ENCODE peak calls at places on chromosomes 2 and 18, in four cellular contexts. R is kidney, Q is A549, X is heart left ventricle. H is an unnamed sample. For H3K9me3, the result is how much of the 10 kb centered on the place peaks cover.

GRCh38 chr2:109376796-109377495 is 236.8 kb downstream of the SEPTIN10 start:
- DNase-seq in R (peak), X (no peak), Q (no peak), H (no peak)

GRCh38 chr18:63882333-63883141 is 5.0 kb upstream of the SERPINB2 start:
- DNase-seq in X (peak), R (no peak), Q (no peak), H (peak)

GRCh38 chr2:176999331-176999730 is 213.3 kb upstream of the HNRNPA3 start:
- DNase-seq in Q (no peak), R (no peak), X (no peak), H (no peak)

GRCh38 chr2:9268310-9269081 is 61.9 kb downstream of the ASAP2 start:
- DNase-seq in Q (no peak), X (no peak), R (no peak), H (no peak)

GRCh38 chr2:127622561-127623387 is 23.2 kb upstream of the GPR17 start:
- DNase-seq in Q (no peak), R (no peak), X (peak), H (no peak)

GRCh38 chr2:132915812-132916211 is 245.8 kb upstream of the LYPD1 start:
- DNase-seq in X (no peak), R (no peak), Q (no peak), H (no peak)

GRCh38 chr2:142687509-142687908 is 190.0 kb upstream of the KYNU start:
- DNase-seq in Q (no peak), R (no peak), X (no peak), H (no peak)

GRCh38 chr2:158464426-158465281 is 7.9 kb downstream of the PKP4 start:
- DNase-seq in Q (peak), R (no peak), X (no peak), H (no peak)

GRCh38 chr2:3547915-3548314 is 10.2 kb downstream of the RNASEH1 start:
- DNase-seq in X (no peak), Q (no peak), R (no peak), H (no peak)

GRCh38 chr18:77042583-77042982 is 90.0 kb downstream of the MBP start:
- DNase-seq in X (no peak), R (no peak), Q (no peak), H (no peak)

GRCh38 chr2:238247002-238247822 is 7.4 kb upstream of the HES6 start:
- DNase-seq in X (no peak), R (no peak), Q (no peak), H (no peak)

GRCh38 chr2:74293191-74294065 is 49.8 kb downstream of the SLC4A5 start:
- DNase-seq in X (no peak), Q (no peak), R (no peak), H (no peak)

GRCh38 chr2:9821805-9822445 is 21.3 kb upstream of the TAF1B start:
- DNase-seq in X (no peak), Q (no peak), R (no peak), H (no peak)

GRCh38 chr2:150023044-150023443 is 435.5 kb upstream of the MMADHC start:
- DNase-seq in X (no peak), R (no peak), Q (no peak), H (no peak)

GRCh38 chr2:185782223-185782769 is 43.7 kb downstream of the FSIP2 start:
- DNase-seq in Q (no peak), R (no peak), X (no peak), H (no peak)

GRCh38 chr2:130764821-130765115 is 9.4 kb downstream of the AMER3 start:
- DNase-seq in X (no peak), R (no peak), Q (no peak), H (no peak)

GRCh38 chr2:128469203-128469602 is 150.5 kb upstream of the HS6ST1 start:
- DNase-seq in R (no peak), Q (no peak), X (no peak), H (no peak)

GRCh38 chr2:68925298-68925885 is 27.3 kb downstream of the GKN2 start:
- DNase-seq in X (no peak), R (no peak), Q (peak), H (no peak)

GRCh38 chr2:210620456-210620855 is 64.1 kb downstream of the CPS1 start:
- DNase-seq in R (no peak), X (no peak), Q (no peak), H (no peak)

GRCh38 chr18:21538230-21538629 is 62.3 kb downstream of the ESCO1 start:
- DNase-seq in Q (no peak), R (no peak), X (no peak), H (no peak)

GRCh38 chr2:33526132-33526531 is 49.7 kb downstream of the RASGRP3 start:
- DNase-seq in Q (no peak), R (no peak), X (no peak), H (no peak)

GRCh38 chr18:59488899-59489298 is 129.8 kb upstream of the LMAN1 start:
- DNase-seq in Q (no peak), R (no peak), X (no peak), H (no peak)

GRCh38 chr2:102018823-102019445 is 27.2 kb downstream of the IL1R2 start:
- DNase-seq in R (no peak), Q (no peak), X (no peak), H (no peak)

GRCh38 chr2:38496927-38497669 is 105.6 kb downstream of the HNRNPLL start:
- DNase-seq in R (no peak), Q (no peak), X (peak), H (no peak)

GRCh38 chr2:31140151-31140550 is 1.9 kb upstream of the GALNT14 start:
- DNase-seq in R (no peak), X (no peak), Q (no peak), H (no peak)

GRCh38 chr2:31136732-31137131 is 1.5 kb downstream of the GALNT14 start:
- DNase-seq in X (no peak), Q (no peak), R (no peak), H (no peak)

GRCh38 chr2:31138037-31138962 is at the start of gene GALNT14:
- DNase-seq in X (peak), Q (peak), R (peak), H (no peak)

GRCh38 chr2:31136000-31136399 is 2.2 kb downstream of the GALNT14 start:
- DNase-seq in X (no peak), Q (no peak), R (no peak), H (no peak)

GRCh38 chr2:31137211-31138036 is 816 bp downstream of the GALNT14 start:
- DNase-seq in X (no peak), R (peak), Q (peak), H (no peak)
- H3K27ac ChIP-seq in X (no peak), R (peak), Q (peak), H (no peak)

GRCh38 chr18:57299931-57300330 is 52.4 kb upstream of the ST8SIA3 start:
- DNase-seq in R (no peak), X (no peak), Q (no peak), H (no peak)
- TF ChIP-seq CTCF in R (no peak), X (no peak), Q (no peak), H (no peak)

DNA sequence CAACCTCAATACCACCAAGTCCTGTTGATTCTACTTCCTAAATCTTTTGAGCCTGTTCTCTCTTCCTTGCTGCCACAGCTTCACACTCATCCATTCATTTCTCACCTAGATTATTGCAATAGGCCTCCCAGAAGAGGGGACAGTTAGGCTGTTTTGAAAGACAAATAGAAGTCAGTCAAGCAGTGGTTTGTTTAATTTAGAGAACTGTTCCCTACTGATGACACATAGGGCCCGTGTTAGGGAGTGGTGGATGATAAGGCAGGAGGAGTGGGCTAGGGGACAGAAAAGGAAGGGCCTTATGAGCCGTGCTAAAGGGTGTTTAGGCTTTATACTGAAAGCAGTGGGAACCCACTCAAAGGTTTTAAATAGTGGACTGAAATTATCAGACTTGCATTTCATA is 59.6 kb upstream of the ZFP36L2 start:
- DNase-seq in Q (no peak), X (no peak), R (no peak), H (no peak)
- H3K9me3 ChIP-seq in Q (under half), X (under half), R (under half), H (under half)

GRCh38 chr18:48766025-48766424 is 184.7 kb downstream of the SMAD7 start:
- DNase-seq in X (no peak), R (no peak), Q (no peak), H (peak)

GRCh38 chr18:48765053-48765452 is 185.7 kb downstream of the SMAD7 start:
- DNase-seq in R (peak), X (no peak), Q (no peak), H (no peak)

GRCh38 chr18:48769006-48769646 is 181.6 kb downstream of the SMAD7 start:
- DNase-seq in R (peak), Q (no peak), X (no peak), H (no peak)

GRCh38 chr18:48766487-48766886 is 184.3 kb downstream of the SMAD7 start:
- DNase-seq in X (no peak), Q (no peak), R (peak), H (no peak)

DNA sequence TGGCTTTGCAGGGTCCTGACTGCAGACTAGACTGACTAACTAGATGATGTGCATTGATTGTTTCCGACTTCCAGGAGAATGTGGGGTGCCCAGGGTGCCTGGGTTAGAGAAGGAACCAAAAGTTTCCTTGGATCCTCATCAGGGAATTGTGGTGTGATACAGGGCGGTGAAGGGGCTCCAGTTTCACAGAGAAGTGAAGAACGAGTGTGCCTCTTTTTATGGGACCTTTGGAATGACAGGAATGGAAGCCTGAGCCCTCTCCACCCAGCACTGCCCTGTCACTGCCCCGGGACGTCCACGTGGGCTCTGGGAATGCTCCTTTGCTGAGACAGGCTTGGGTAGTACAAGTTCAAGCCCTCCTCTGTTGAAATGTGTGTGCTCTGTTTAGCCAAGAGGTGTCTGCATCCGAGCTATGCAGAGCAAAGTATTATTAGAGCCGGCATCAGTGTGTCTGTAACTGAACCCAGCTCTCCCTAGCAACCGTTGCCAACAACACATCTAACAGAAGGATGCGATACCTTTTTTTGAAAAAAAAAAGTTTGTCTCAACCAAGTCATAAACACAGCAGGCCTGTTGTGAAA is 183.6 kb downstream of the SMAD7 start:
- DNase-seq in R (peak), Q (no peak), X (peak), H (no peak)
- H3K27ac ChIP-seq in R (no peak), Q (no peak), X (peak), H (no peak)

GRCh38 chr2:153291718-153292117 is 186.8 kb downstream of the RPRM start:
- DNase-seq in X (no peak), Q (no peak), R (no peak), H (no peak)

DNA sequence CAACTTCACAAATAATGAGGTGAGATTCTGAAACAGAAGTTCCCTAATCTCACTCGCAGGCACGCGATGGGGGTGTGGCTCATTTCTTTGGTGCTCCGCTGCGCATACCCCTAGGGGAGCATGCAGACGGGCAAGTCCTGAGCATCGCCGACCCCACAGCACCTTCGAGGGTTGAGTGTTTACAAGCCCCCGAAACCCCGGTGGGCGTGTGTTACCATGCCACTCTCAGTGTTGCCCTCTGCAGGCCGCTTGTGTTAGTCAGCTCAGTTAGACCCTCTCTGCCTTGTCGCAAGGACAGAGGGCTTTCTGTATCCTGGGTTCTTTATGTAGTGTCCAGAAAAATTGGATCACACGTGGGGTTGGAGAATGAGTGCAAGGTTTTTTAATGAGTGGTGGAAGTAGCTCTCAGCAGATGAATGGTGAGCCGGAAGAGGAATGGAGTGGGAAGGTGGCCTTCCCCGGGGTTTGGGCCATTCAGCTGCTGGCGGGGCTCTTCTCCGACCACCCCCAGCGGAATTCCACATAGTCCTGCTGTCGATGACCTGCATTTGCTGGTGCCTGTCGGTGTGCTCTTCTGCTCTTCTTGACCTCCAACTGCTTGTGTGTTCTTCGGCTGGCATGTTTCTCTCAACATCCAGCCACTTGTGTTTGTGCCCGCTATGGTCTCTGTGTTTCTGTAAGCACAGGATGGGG is 191.3 kb downstream of the RPRM start:
- DNase-seq in R (no peak), Q (peak), X (no peak), H (no peak)
- TF ChIP-seq CTCF in R (no peak), Q (peak), X (no peak), H (no peak)

DNA sequence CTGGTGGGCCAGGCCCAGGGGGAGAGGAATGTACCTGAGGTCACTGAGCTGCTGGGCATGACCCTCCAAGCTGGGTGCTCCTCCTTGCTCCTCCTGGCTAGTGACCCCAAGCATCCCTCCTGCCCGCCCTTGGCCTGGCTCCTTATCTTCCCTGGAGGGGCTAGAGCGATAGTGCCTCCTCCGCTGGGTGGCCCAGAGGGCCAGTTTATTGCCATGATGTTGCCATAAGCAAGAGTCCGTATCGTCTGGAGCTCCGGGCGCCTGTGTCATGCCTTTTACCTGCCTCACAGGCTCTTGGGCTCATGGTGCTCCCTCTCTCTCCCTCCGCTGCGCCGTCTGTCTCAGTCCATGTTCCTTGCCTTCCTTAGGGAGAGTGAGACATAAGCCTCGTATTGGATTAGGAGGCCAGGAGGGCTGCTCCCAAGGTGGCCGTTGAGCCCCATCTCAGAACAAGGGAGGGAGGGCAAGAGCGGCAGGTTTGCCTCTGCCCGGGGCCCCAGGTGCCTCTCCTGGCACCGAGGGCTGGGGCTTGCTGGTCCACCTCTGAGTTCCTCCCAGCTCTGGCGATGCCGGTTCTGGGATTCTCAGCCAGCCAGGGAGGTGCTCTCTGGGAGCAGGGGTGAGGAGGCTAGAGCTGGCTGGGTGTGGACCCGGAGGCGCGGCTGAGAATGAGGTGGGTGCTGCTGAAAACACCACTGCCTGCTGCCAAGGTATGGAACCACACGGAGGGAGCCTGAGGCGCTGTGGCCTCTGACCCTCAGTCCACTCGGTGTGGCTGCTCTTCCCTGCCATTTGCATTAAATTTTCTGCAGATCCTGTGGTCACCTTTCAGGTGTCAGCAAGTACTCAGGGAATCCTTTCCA is 22.6 kb downstream of the KCNIP3 start:
- DNase-seq in X (no peak), R (peak), Q (no peak), H (no peak)
- H3K9me3 ChIP-seq in X (under half), R (under half), Q (under half), H (under half)

DNA sequence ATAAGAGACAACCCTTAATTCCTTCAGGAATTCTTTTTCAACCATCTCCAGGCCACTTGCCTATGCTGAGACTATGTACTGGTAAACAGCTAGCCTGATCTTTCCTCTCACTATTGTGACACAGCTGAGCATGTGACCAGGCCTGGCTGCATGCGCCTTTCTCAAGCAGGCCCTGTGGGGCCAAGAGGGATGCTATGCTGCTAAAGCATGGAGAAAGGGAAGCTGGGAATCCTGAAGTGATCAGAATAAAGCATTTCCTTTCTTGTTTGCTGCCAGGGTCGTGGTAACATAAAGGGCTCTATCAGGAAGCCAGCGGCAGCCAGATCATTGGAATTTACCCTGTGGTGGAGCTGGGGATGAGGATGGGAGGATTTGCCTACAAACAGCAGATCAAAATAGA is 29.8 kb upstream of the LCLAT1 start:
- DNase-seq in Q (no peak), X (peak), R (no peak), H (no peak)
- H3K27ac ChIP-seq in Q (no peak), X (peak), R (peak), H (peak)

H was measured in AG04450.